ENCODE peak calls at places on chromosome 14, in eight cellular contexts. L is activated CD8-positive, alpha-beta T cell treated with anti-CD3 and anti-CD28 coated beads for 36 hours; B is A549; C is PC-3; N is progenitor cell of endocrine pancreas; E is right atrium auricular region; V is neural crest cell; P is CD8-positive, alpha-beta T cell. X is an unnamed sample.

GRCh38 chr14:82999802-83000201 is 1466.1 kb upstream of the SEL1L start:
- DNase-seq in E (no peak), B (no peak), C (no peak), N (no peak), P (no peak), L (no peak), V (no peak), X (no peak)

GRCh38 chr14:69592923-69593677 is 18.3 kb upstream of the SUSD6 start:
- DNase-seq in E (peak), V (no peak), C (no peak), P (no peak), L (no peak), N (no peak), B (no peak), X (peak)

GRCh38 chr14:24243336-24243836 is 963 bp upstream of the TINF2 start:
- DNase-seq in B (no peak), E (peak), C (peak), L (no peak), V (no peak), P (no peak), N (no peak), X (no peak)

GRCh38 chr14:67253076-67253635 is 11.9 kb downstream of the PALS1 start:
- DNase-seq in N (no peak), E (no peak), V (no peak), P (no peak), B (no peak), L (no peak), C (no peak), X (no peak)

GRCh38 chr14:76584271-76584702 is 177.0 kb upstream of the VASH1 start:
- DNase-seq in V (no peak), N (no peak), E (no peak), C (no peak), P (no peak), L (no peak), B (no peak), X (no peak)

GRCh38 chr14:67371247-67372148 is 11.4 kb downstream of the EIF2S1 start:
- DNase-seq in V (no peak), B (no peak), C (no peak), E (no peak), L (no peak), N (no peak), P (no peak), X (no peak)

GRCh38 chr14:23056257-23056955 is 914 bp downstream of the CDH24 start:
- DNase-seq in B (peak), P (peak), C (peak), V (peak), E (peak), N (peak), L (peak), X (peak)

GRCh38 chr14:21680072-21680471 is 6.5 kb upstream of the OR4E1 start:
- DNase-seq in C (peak), V (no peak), B (no peak), E (no peak), N (no peak), L (no peak), P (no peak), X (peak)

GRCh38 chr14:35404246-35404495 is 378 bp downstream of the NFKBIA start:
- DNase-seq in V (no peak), B (no peak), E (no peak), C (no peak), P (no peak), N (no peak), L (no peak), X (no peak)

DNA sequence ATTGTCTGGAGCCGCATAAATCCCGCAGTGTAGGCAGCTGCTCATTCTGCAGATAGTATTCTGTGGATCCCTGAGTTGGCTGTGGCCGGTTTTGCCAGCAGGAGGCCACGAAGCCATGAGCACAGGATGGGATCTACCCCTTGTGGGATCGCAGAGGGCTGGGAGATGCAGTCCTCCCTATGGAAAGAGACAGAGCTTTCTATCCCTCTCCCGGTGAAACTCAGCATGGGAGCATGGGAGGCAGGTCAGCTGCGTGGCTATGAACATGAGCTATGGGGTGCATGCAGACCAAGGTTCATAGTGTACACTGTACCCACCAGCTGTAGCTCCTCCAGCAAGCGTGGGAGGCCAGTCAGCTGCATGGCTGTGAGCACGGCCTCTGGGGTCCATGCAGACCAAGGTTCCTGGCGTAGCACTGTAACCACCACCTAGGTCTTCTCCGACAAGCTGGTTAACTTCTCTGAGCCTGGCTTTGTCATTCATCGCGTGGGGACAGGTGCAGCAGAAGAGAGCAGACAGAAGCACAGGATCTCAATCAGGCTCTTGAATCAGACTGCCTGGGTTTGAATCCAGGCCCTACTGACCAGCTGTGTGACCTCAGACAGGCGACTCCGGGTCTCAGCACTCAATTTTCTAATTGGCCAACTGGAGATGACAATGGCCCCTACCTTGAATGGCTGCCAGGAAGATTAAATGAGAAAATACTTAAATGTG is 5.9 kb downstream of the BDKRB1 start:
- DNase-seq in N (no peak), E (no peak), P (no peak), C (no peak), L (no peak), V (no peak), B (no peak), X (no peak)
- TF ChIP-seq CTCF in N (no peak), E (no peak), P (no peak), C (peak), L (no peak), V (no peak), B (no peak), X (peak)

GRCh38 chr14:29800961-29801360 is 126.7 kb downstream of the PRKD1 start:
- DNase-seq in E (no peak), P (no peak), B (peak), C (no peak), L (no peak), N (no peak), V (no peak), X (no peak)
- TF ChIP-seq CTCF in E (no peak), P (no peak), B (no peak), C (no peak), L (no peak), N (peak), V (peak), X (peak)

GRCh38 chr14:52553002-52553670 is 500 bp downstream of the GPR137C start:
- DNase-seq in L (peak), N (peak), V (peak), B (no peak), C (peak), E (no peak), P (peak), X (no peak)

GRCh38 chr14:52550661-52551060 is 1.6 kb downstream of the TXNDC16 start:
- DNase-seq in B (no peak), N (no peak), V (no peak), E (no peak), L (no peak), P (no peak), C (no peak), X (no peak)

GRCh38 chr14:52551205-52551604 is 1.1 kb downstream of the TXNDC16 start:
- DNase-seq in L (no peak), V (no peak), P (no peak), B (no peak), E (no peak), C (no peak), N (no peak), X (no peak)

GRCh38 chr14:52552063-52552988 is at the start of the genes GPR137C and TXNDC16:
- DNase-seq in L (peak), B (peak), E (peak), C (peak), V (peak), N (peak), P (peak), X (peak)

DNA sequence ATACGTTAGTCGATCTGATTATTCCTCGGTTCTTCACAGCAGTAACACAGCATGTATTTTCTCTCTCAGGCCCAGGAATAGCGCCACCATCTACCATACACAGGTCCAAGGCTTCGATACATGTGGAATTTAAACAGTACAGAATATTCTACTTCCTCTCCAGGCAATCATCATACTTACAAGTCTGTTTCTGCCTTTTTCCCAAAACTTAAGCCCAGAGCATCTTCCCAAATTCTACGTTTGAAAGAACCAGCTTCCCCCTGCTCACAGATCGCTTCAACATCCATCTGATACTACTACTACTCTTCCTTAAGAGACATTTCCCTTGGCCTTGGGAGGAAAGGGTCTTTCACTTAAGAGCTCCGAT is 626 bp downstream of the TXNDC16 start:
- DNase-seq in N (no peak), L (peak), P (no peak), C (peak), E (no peak), B (peak), V (no peak), X (peak)
- TF ChIP-seq CTCF in N (peak), L (no peak), P (no peak), C (peak), E (peak), B (peak), V (no peak), X (peak)

GRCh38 chr14:104096751-104097700 is 11.5 kb downstream of the ASPG start:
- DNase-seq in N (no peak), L (no peak), C (peak), B (no peak), V (no peak), E (no peak), P (no peak), X (no peak)
- TF ChIP-seq CTCF in N (peak), L (no peak), C (peak), B (no peak), V (no peak), E (no peak), P (no peak), X (peak)

X was measured in HFFc6.